ENCODE peak calls at places on chromosomes 16 and 17, in six cellular contexts. T, W, Q, V, O and X are unnamed samples.

GRCh38 chr17:78965369-78965982 is 14.2 kb downstream of the LGALS3BP start:
- DNase-seq in T (no peak), W (no peak), Q (peak), V (no peak), O (no peak), X (no peak)

GRCh38 chr16:12416136-12416787 is 387.4 kb downstream of the CPPED1 start:
- DNase-seq in T (no peak), W (no peak), Q (no peak), V (no peak), O (no peak), X (no peak)

GRCh38 chr17:34584805-34585416 is 5.5 kb downstream of the TMEM132E start:
- DNase-seq in T (peak), W (no peak), Q (no peak), V (no peak), O (no peak), X (peak)

GRCh38 chr17:59743842-59744241 is 36.4 kb downstream of the VMP1 start:
- DNase-seq in T (no peak), W (no peak), Q (no peak), V (no peak), O (no peak), X (no peak)

GRCh38 chr17:69945698-69946185 is 129.3 kb upstream of the KCNJ16 start:
- DNase-seq in T (peak), W (no peak), Q (no peak), V (peak), O (no peak), X (no peak)

GRCh38 chr16:15609286-15609649 is 33.7 kb downstream of the MARF1 start:
- DNase-seq in T (no peak), W (no peak), Q (no peak), V (no peak), O (no peak), X (no peak)

GRCh38 chr17:67850991-67851631 is 25.8 kb downstream of the BPTF start:
- DNase-seq in T (no peak), W (no peak), Q (no peak), V (no peak), O (no peak), X (no peak)

GRCh38 chr17:58250344-58251011 is 12.1 kb downstream of the LPO start:
- DNase-seq in T (no peak), W (no peak), Q (peak), V (no peak), O (peak), X (no peak)

GRCh38 chr16:52494145-52494544 is 52.8 kb downstream of the TOX3 start:
- DNase-seq in T (no peak), W (no peak), Q (no peak), V (no peak), O (no peak), X (no peak)

GRCh38 chr17:27544350-27545131 is 86.4 kb upstream of the LGALS9 start:
- DNase-seq in T (peak), W (no peak), Q (no peak), V (peak), O (no peak), X (no peak)

GRCh38 chr17:1076299-1076981 is 79.5 kb downstream of the TIMM22 start:
- DNase-seq in T (no peak), W (no peak), Q (no peak), V (no peak), O (no peak), X (no peak)

GRCh38 chr16:3646348-3646920 is 8.1 kb upstream of the DNASE1 start:
- DNase-seq in T (peak), W (no peak), Q (no peak), V (peak), O (peak), X (peak)

GRCh38 chr17:60641126-60641525 is 36.5 kb upstream of the BCAS3 start:
- DNase-seq in T (no peak), W (no peak), Q (no peak), V (no peak), O (no peak), X (no peak)

GRCh38 chr16:23317266-23317661 is 15.2 kb downstream of the SCNN1B start:
- DNase-seq in T (no peak), W (no peak), Q (no peak), V (no peak), O (no peak), X (no peak)

GRCh38 chr17:58136669-58137279 is 11.4 kb upstream of the OR4D1 start:
- DNase-seq in T (no peak), W (no peak), Q (peak), V (no peak), O (peak), X (peak)

GRCh38 chr17:72474740-72475477 is 354.1 kb downstream of the SOX9 start:
- DNase-seq in T (no peak), W (no peak), Q (no peak), V (peak), O (no peak), X (peak)

GRCh38 chr17:40791808-40792436 is 7.8 kb downstream of the KRT28 start:
- DNase-seq in T (peak), W (peak), Q (no peak), V (peak), O (no peak), X (peak)

GRCh38 chr17:16491131-16491702 is 776 bp downstream of the LRRC75A start:
- DNase-seq in T (no peak), W (no peak), Q (peak), V (no peak), O (peak), X (no peak)

GRCh38 chr16:58658796-58659211 is 25.8 kb downstream of the SLC38A7 start:
- DNase-seq in T (peak), W (no peak), Q (no peak), V (no peak), O (no peak), X (no peak)

GRCh38 chr16:75265911-75266701 is 14.7 kb upstream of the BCAR1 start:
- DNase-seq in T (peak), W (peak), Q (peak), V (peak), O (peak), X (peak)

GRCh38 chr17:81550830-81551457 is 1.2 kb downstream of the FAAP100 start:
- DNase-seq in T (no peak), W (no peak), Q (no peak), V (no peak), O (no peak), X (no peak)

GRCh38 chr16:72224260-72224768 is 52.4 kb upstream of the PMFBP1 start:
- DNase-seq in T (no peak), W (no peak), Q (no peak), V (no peak), O (no peak), X (no peak)

GRCh38 chr16:48959204-48959603 is 322.4 kb downstream of the CBLN1 start:
- DNase-seq in T (no peak), W (no peak), Q (no peak), V (no peak), O (no peak), X (no peak)

GRCh38 chr17:28371245-28372202 is at the start of gene SARM1:
- DNase-seq in T (peak), W (peak), Q (peak), V (peak), O (peak), X (peak)

GRCh38 chr17:64679710-64680216 is 17.7 kb upstream of the SMURF2 start:
- DNase-seq in T (peak), W (no peak), Q (no peak), V (peak), O (no peak), X (peak)

GRCh38 chr16:79571753-79572544 is 28.6 kb downstream of the MAF start:
- DNase-seq in T (no peak), W (no peak), Q (peak), V (no peak), O (no peak), X (peak)

GRCh38 chr16:50266337-50267091 is at the start of gene ADCY7:
- DNase-seq in T (peak), W (no peak), Q (peak), V (peak), O (no peak), X (peak)

DNA sequence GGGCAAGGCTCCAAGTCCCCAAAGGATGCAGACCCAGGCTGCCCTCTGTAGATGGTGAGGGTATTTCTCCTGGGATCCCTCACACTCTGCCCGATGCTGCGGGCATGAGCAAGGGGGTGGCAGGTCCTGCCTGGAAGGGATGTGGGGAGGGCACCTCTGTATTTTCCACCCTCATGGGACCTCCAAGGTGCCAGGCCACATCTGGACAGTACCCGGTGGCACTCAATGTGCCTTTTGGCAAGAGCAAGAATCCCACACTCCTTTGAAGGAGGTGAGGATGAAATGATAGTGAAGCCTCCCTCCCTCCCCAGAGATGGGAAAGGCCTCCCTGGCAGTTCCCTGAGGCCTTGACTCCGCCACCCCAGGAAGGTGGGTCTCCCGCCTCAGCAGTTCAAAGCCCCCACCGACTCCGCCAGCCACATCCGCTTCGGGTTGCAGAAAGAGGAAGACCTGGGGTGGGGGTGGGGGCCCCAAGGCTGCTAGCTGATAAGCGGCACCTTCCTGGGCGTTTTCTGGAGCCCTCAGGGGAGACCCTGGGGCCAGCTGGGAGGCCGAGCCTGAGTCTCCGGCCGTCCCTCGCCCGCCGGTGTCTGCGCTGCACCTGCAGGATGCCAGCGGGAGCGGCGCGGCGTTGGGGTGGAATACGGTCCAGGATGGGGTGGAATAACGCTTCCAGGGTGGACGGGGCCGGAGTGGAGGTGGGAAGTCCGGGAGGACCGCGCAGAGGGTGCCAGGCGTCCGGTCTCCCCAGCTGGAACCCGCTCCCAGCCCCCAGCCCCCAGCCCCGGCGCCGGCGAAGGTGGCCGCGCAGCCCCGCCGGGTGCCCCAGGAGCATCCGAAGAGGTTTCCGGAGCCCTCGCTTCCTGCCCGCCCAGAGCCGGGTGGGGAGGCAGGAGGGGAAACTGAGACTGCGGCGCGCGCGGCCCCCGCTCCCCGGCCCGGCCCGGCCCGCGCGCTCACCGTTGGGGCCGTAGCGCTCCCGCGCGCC is 729 bp downstream of the ATP2A3 start:
- DNase-seq in T (no peak), W (no peak), Q (no peak), V (no peak), O (peak), X (no peak)
- H3K9ac ChIP-seq in T (no peak), W (no peak), Q (no peak), V (no peak), O (no peak), X (no peak)

DNA sequence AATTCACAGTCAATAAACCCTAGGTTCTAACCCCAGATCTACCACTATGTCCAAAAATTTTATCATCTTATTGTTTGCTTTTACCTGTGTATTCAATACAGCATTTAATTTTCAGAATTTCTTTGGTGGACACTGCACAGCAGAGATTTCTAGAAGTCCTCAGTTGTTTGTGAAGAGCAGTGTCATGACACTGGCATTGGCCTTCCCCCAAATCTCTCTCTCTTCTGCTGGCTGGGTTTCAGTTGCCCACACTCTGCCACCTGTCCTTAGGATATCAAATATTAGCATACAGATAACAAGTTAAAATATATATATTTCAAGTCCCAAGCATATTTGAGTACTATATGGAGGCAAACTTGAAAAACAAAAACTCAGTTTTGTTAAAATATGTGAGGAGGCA is 2.0 kb upstream of the THUMPD1 start:
- DNase-seq in T (no peak), W (no peak), Q (no peak), V (no peak), O (no peak), X (no peak)
- H2BK15ac ChIP-seq in T (no peak), W (no peak), Q (no peak), V (no peak), O (no peak), X (no peak)

DNA sequence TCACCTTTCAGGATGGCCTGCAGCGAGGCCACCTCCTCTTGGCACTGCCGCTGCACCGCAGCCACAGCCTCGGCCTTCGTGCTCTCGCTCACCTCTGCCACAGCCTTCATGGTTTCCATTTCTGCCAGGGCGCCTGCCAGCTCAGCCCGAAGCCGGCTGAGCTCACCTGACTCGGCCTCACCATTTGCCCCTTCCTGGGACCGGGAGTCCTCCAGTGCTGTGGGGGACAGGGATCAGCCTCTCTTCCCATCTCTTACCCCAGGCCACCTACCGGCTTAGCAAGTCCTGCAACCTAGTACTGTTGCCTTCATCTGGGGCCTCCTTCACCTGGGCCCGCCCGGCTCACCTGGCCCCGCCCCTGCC is 658 bp downstream of the RABEP2 start:
- DNase-seq in T (no peak), W (no peak), Q (no peak), V (no peak), O (no peak), X (no peak)
- H3K9ac ChIP-seq in T (no peak), W (peak), Q (peak), V (peak), O (peak), X (peak)

DNA sequence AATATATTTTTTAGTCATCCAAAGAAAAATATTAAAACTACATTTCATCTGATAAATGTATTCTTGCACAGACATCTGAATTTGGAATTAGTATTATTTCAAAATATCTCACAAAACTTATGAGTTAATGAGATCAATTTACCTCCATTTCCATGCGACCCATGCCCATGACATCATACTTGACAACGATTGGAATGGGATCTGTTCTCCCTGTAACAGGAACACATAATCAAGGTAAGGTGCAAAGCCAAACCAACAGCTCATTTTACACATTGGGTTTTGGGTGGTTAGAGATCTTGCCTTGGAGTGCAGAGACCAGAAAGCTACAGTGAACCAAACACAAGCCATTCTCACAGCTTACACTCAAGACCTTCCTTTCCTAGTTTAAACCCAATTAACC is 46.9 kb upstream of the ITGA2B start:
- DNase-seq in T (no peak), W (no peak), Q (no peak), V (no peak), O (no peak), X (peak)
- H2BK15ac ChIP-seq in T (no peak), W (no peak), Q (no peak), V (no peak), O (no peak), X (no peak)

DNA sequence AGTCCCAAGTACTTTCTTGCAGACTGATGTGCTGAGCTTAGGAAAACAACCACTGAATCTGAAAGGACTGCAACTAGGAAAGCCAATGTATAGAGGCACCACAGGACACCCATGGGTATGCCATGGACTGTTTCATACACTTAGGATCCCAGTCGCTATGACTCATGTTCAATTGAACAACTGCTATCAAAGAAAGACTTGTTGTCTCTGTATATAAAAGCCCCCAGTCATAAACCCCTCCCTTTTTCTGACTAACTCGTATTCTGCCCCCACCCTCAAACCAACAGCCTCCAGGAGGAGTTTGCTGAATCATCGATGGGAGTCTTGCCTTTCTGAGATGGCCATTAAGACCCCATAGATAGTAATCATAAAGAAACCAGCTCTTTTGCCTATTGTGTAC is 205.4 kb downstream of the ANKFN1 start:
- DNase-seq in T (peak), W (no peak), Q (no peak), V (no peak), O (no peak), X (no peak)
- H3K9ac ChIP-seq in T (no peak), W (no peak), Q (no peak), V (no peak), O (no peak), X (no peak)

GRCh38 chr16:26475579-26475978 is 591.1 kb upstream of the C16orf82 start:
- DNase-seq in T (no peak), W (no peak), Q (no peak), V (no peak), O (no peak), X (no peak)
- H2BK15ac ChIP-seq in T (no peak), W (no peak), Q (no peak), V (no peak), O (no peak), X (no peak)

GRCh38 chr17:31093866-31094599 is 744 bp upstream of the NF1 start:
- DNase-seq in T (no peak), W (no peak), Q (no peak), V (no peak), O (no peak), X (peak)
- H3K9ac ChIP-seq in T (peak), W (no peak), Q (no peak), V (peak), O (peak), X (peak)